ENCODE peak calls at places on chromosomes 12 and 14, in four cellular contexts. U is stomach, E is uterus, V is ovary. Y is an unnamed sample. For H3K4me1, the result is how much of the 10 kb centered on the place peaks cover.

GRCh38 chr12:15669256-15669948 is 119.8 kb downstream of the EPS8 start:
- DNase-seq in E (no peak), V (no peak), U (no peak), Y (no peak)

GRCh38 chr14:90388437-90388836 is 8.4 kb upstream of the CALM1 start:
- DNase-seq in E (no peak), U (peak), V (no peak), Y (peak)

GRCh38 chr12:58588771-58589170 is 331.5 kb downstream of the LRIG3 start:
- DNase-seq in U (no peak), V (no peak), E (no peak), Y (no peak)

GRCh38 chr14:23864856-23865255 is 88.7 kb upstream of the DHRS4 start:
- DNase-seq in E (no peak), U (no peak), V (no peak), Y (no peak)

GRCh38 chr12:15590180-15590826 is 198.9 kb downstream of the EPS8 start:
- DNase-seq in E (peak), U (peak), V (peak), Y (peak)

GRCh38 chr14:51239813-51240803 is at the start of gene TMX1:
- DNase-seq in E (peak), U (peak), V (peak), Y (peak)

GRCh38 chr12:11707535-11707934 is 58.1 kb downstream of the ETV6 start:
- DNase-seq in V (peak), E (no peak), U (peak), Y (peak)

GRCh38 chr14:90531497-90531896 is 134.7 kb downstream of the CALM1 start:
- DNase-seq in U (no peak), E (no peak), V (no peak), Y (no peak)

GRCh38 chr14:94009767-94010166 is 12.7 kb downstream of the CCDC197 start:
- DNase-seq in E (no peak), V (no peak), U (no peak), Y (peak)

GRCh38 chr14:42687421-42687820 is 1080.7 kb downstream of the LRFN5 start:
- DNase-seq in E (no peak), U (no peak), V (no peak), Y (no peak)

GRCh38 chr12:45518516-45519235 is 210.8 kb upstream of the ARID2 start:
- DNase-seq in V (no peak), U (no peak), E (no peak), Y (no peak)

GRCh38 chr12:122894173-122895121 is 1.5 kb downstream of the VPS37B start:
- DNase-seq in U (peak), E (no peak), V (no peak), Y (peak)

GRCh38 chr14:98935921-98936320 is 336.1 kb downstream of the BCL11B start:
- DNase-seq in U (no peak), V (no peak), E (no peak), Y (no peak)

GRCh38 chr12:113138826-113139225 is 3.3 kb upstream of the RASAL1 start:
- DNase-seq in E (no peak), U (no peak), V (no peak), Y (peak)

GRCh38 chr12:27732281-27732680 is 21.6 kb downstream of the MRPS35 start:
- DNase-seq in E (no peak), U (peak), V (no peak), Y (no peak)

GRCh38 chr12:107586256-107586970 is 99.2 kb upstream of the PWP1 start:
- DNase-seq in U (no peak), V (no peak), E (no peak), Y (peak)

GRCh38 chr14:21097616-21098133 is 780 bp downstream of the ZNF219 start:
- DNase-seq in V (peak), E (peak), U (no peak), Y (peak)

GRCh38 chr12:1173806-1174617 is 183.0 kb downstream of the ERC1 start:
- DNase-seq in U (no peak), E (no peak), V (no peak), Y (no peak)

GRCh38 chr12:56151672-56152131 is 685 bp upstream of the MYL6B start:
- DNase-seq in V (no peak), U (peak), E (no peak), Y (peak)

GRCh38 chr12:91931110-91931509 is 214.5 kb downstream of the BTG1 start:
- DNase-seq in E (no peak), V (no peak), U (peak), Y (peak)

GRCh38 chr14:61662437-61663311 is 32.6 kb upstream of the HIF1A start:
- DNase-seq in U (peak), E (no peak), V (no peak), Y (peak)

GRCh38 chr12:2451025-2451424 is 343.7 kb upstream of the FKBP4 start:
- DNase-seq in U (no peak), V (no peak), E (no peak), Y (no peak)

DNA sequence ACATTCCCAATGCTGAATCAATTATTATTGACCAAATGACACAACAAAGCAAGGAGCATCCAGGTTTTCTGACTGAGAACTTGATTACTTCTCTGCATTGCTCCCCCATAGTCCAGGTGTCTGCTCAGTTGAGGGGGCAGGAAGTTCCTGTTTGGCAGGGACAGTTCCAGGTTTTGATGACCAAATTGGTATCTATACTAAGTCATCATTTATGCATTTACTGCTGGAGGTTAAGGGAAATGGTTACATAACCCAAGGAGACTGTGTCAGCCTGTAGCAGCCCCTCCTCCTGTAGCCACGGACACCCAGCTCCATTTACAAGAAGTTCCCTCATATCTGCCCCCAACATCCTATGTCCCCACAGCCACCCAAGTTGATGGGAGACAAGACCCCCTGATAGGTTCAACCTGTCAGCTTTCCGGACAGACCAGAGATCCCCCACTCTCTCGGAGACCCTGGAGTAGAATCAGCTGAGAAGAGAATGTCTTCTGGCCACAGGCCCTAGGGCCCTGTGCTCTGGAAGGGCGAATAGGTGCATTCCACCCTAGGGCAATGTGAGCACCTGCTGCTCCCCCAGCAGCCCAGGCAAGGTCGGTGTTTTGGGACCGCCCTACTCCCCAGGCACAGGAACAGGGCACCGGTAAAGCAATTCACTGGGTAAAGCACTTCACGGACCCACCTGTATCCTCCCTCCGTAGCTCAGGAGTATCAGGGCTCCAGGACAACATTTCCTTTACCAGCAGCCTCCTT is 23.6 kb downstream of the IRF2BPL start:
- DNase-seq in U (no peak), E (no peak), V (no peak), Y (no peak)
- H3K4me1 ChIP-seq in U (half or more), E (under half), V (under half), Y (half or more)

DNA sequence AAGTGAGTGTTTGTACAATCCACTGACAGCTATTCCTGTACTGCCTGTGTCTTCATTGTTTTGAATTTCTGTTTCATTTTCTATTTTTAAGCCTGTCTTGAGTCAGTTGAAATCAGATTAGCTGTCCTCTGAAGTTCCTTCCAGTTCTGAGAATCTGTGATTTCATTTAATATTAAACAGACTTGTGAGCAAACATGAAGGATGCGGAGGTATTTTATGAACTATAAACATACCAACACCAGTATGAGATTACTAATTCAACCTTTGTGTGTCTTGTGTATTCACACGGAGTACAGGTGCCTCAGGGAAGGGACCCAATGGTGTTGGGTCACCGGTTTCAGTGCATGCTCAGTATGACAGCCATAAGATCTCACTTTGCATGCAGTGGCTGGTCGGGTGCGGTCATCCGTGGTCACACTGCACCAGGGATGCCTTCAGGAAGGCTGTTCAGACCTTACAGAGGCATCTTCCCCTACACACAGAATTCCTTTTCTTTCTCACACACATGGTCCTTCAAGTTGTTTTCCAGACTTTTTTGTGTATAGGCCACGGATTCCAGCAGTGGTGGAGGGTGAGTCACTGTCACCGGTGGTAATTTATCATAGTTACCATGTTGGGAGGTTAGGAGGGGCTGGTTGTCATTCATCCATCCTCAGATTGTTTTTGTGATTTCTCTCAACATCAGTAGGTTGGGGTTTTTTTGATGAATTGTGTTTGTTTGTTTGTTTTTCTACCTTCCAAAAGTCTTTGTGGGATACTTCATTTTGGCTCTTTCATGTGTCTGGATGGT is 103.0 kb upstream of the SFSWAP start:
- DNase-seq in E (no peak), V (no peak), U (no peak), Y (no peak)
- TF ChIP-seq POLR2A in E (no peak), V (no peak), U (no peak), Y (no peak)

GRCh38 chr14:104345316-104346111 is 207.1 kb downstream of the KIF26A start:
- DNase-seq in E (no peak), U (peak), V (no peak), Y (no peak)

GRCh38 chr14:104343294-104343625 is 204.9 kb downstream of the KIF26A start:
- DNase-seq in V (no peak), E (no peak), U (no peak), Y (no peak)

GRCh38 chr14:104346112-104346462 is 207.7 kb downstream of the KIF26A start:
- DNase-seq in E (no peak), U (no peak), V (no peak), Y (no peak)

GRCh38 chr14:104343690-104344640 is 205.6 kb downstream of the KIF26A start:
- DNase-seq in U (peak), E (no peak), V (peak), Y (no peak)

GRCh38 chr14:104344815-104345214 is 206.4 kb downstream of the KIF26A start:
- DNase-seq in E (no peak), V (no peak), U (no peak), Y (no peak)
- H3K4me1 ChIP-seq in E (under half), V (under half), U (under half), Y (under half)

GRCh38 chr14:46734287-46734686 is 82.7 kb upstream of the RPL10L start:
- DNase-seq in V (no peak), U (no peak), E (no peak), Y (no peak)
- TF ChIP-seq POLR2A in V (no peak), U (no peak), E (no peak), Y (no peak)

DNA sequence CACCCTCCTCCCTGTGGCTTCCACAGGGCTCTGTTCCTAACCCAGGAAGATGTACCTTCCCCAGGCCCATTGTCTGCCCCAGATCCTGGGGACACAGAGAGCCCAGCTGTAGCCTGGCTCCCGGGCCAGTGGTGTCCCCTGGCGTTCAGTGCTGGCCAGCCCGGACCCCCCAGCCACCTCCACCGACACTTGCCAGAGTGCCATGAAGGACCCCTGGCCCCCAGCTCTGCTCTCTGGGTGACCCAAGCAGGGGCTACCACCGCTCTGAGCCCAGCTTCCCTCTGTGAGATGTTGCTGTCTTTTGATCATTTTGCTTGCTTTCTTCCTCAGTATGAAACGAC is 6.2 kb downstream of the INF2 start:
- DNase-seq in E (no peak), U (no peak), V (no peak), Y (no peak)
- H3K4me1 ChIP-seq in E (under half), U (half or more), V (under half), Y (under half)

GRCh38 chr12:49093746-49094103 is 876 bp downstream of the DHH start:
- DNase-seq in E (no peak), V (no peak), U (no peak), Y (no peak)

GRCh38 chr12:49091836-49092085 is 2.8 kb downstream of the DHH start:
- DNase-seq in E (no peak), U (no peak), V (no peak), Y (no peak)

GRCh38 chr12:49091056-49091835 is 3.4 kb downstream of the DHH start:
- DNase-seq in E (no peak), U (no peak), V (no peak), Y (no peak)

GRCh38 chr12:49092816-49093406 is 1.7 kb downstream of the DHH start:
- DNase-seq in U (no peak), V (no peak), E (no peak), Y (no peak)

GRCh38 chr12:49092086-49092815 is 2.4 kb downstream of the DHH start:
- DNase-seq in V (no peak), U (no peak), E (peak), Y (peak)
- TF ChIP-seq POLR2A in V (no peak), U (no peak), E (no peak), Y (no peak)

DNA sequence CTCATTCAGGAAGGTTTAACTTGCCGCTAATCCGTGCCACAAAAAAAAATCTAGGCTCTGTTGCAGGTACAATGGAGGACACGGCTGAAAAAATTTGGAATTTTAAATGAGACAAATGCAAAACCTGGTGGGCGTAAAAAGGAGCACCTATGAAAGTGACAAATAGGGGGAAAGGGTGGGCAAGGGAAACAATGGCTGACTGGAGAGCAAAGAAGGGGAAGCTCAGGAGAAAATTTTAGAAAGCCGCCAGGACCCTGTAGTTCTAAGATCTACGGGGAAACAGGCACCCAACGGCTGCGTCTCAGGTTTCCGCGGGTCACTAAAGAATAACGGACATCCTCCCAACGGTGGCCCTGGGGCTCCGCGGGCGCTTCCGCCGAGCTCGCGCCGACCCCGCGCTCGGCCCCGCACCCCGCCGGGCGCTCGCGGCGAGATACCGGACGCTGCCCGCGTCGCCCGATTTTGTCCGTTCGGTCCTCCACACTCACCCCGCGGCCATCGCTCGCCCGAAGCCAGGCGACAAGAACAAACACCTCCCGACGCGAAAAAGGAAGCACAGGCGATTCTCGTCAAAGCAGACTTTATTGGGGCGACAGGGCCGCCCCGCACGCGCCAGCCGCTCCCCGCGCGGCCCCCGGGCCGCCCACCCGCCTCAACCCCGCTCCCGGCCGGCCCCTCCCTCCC is 1.1 kb upstream of the YY1 start:
- DNase-seq in E (no peak), U (peak), V (no peak), Y (peak)
- H3K4me1 ChIP-seq in E (under half), U (half or more), V (under half), Y (under half)

Y was measured in thyroid gland.